ENCODE peak calls at places on chromosome 4, in ten cellular contexts. One of them, this sample, is unnamed. For H3K4me1, the result is how much of the 10 kb centered on the place peaks cover.

GRCh38 chr4:14000091-14000814 is 372.7 kb upstream of the BOD1L1 start:
- DNase-seq in thyroid gland: no peak
- DNase-seq in IMR-90: peak
- DNase-seq in upper lobe of left lung: no peak
- DNase-seq in A549: no peak
- DNase-seq in uterus: no peak
- DNase-seq in ovary: no peak
- DNase-seq in esophagus squamous epithelium: no peak
- DNase-seq in spleen: no peak
- DNase-seq in body of pancreas: no peak
- DNase-seq in this sample: no peak

GRCh38 chr4:145951931-145952330 is 13.3 kb upstream of the ZNF827 start:
- DNase-seq in thyroid gland: no peak
- DNase-seq in IMR-90: peak
- DNase-seq in upper lobe of left lung: no peak
- DNase-seq in A549: no peak
- DNase-seq in uterus: no peak
- DNase-seq in ovary: no peak
- DNase-seq in esophagus squamous epithelium: no peak
- DNase-seq in spleen: no peak
- DNase-seq in body of pancreas: no peak
- DNase-seq in this sample: peak

GRCh38 chr4:174789666-174790065 is 39.4 kb downstream of the GLRA3 start:
- DNase-seq in thyroid gland: no peak
- DNase-seq in IMR-90: no peak
- DNase-seq in upper lobe of left lung: no peak
- DNase-seq in A549: peak
- DNase-seq in uterus: no peak
- DNase-seq in ovary: no peak
- DNase-seq in esophagus squamous epithelium: no peak
- DNase-seq in spleen: no peak
- DNase-seq in body of pancreas: no peak
- DNase-seq in this sample: no peak

GRCh38 chr4:75653845-75654503 is 19.2 kb downstream of the G3BP2 start:
- DNase-seq in thyroid gland: no peak
- DNase-seq in IMR-90: peak
- DNase-seq in upper lobe of left lung: no peak
- DNase-seq in A549: peak
- DNase-seq in uterus: no peak
- DNase-seq in ovary: no peak
- DNase-seq in esophagus squamous epithelium: no peak
- DNase-seq in spleen: no peak
- DNase-seq in body of pancreas: no peak
- DNase-seq in this sample: no peak

GRCh38 chr4:184955116-184955515 is 63.2 kb upstream of the HELT start:
- DNase-seq in thyroid gland: no peak
- DNase-seq in IMR-90: no peak
- DNase-seq in upper lobe of left lung: no peak
- DNase-seq in A549: no peak
- DNase-seq in uterus: no peak
- DNase-seq in ovary: no peak
- DNase-seq in esophagus squamous epithelium: no peak
- DNase-seq in spleen: no peak
- DNase-seq in body of pancreas: no peak
- DNase-seq in this sample: no peak

GRCh38 chr4:133594246-133595207 is 445.4 kb downstream of the PCDH10 start:
- DNase-seq in thyroid gland: no peak
- DNase-seq in IMR-90: peak
- DNase-seq in upper lobe of left lung: no peak
- DNase-seq in A549: no peak
- DNase-seq in uterus: no peak
- DNase-seq in ovary: no peak
- DNase-seq in esophagus squamous epithelium: no peak
- DNase-seq in spleen: no peak
- DNase-seq in body of pancreas: no peak
- DNase-seq in this sample: no peak

GRCh38 chr4:170589597-170590191 is 499.9 kb upstream of the AADAT start:
- DNase-seq in thyroid gland: no peak
- DNase-seq in IMR-90: no peak
- DNase-seq in upper lobe of left lung: no peak
- DNase-seq in A549: peak
- DNase-seq in uterus: no peak
- DNase-seq in ovary: no peak
- DNase-seq in esophagus squamous epithelium: no peak
- DNase-seq in spleen: no peak
- DNase-seq in body of pancreas: no peak
- DNase-seq in this sample: no peak

GRCh38 chr4:24750106-24750505 is 45.3 kb upstream of the SOD3 start:
- DNase-seq in thyroid gland: no peak
- DNase-seq in IMR-90: no peak
- DNase-seq in upper lobe of left lung: no peak
- DNase-seq in A549: no peak
- DNase-seq in uterus: no peak
- DNase-seq in ovary: no peak
- DNase-seq in esophagus squamous epithelium: no peak
- DNase-seq in spleen: no peak
- DNase-seq in body of pancreas: no peak
- DNase-seq in this sample: no peak

GRCh38 chr4:40240040-40240653 is 43.3 kb downstream of the RHOH start:
- DNase-seq in thyroid gland: no peak
- DNase-seq in IMR-90: peak
- DNase-seq in upper lobe of left lung: no peak
- DNase-seq in A549: peak
- DNase-seq in uterus: no peak
- DNase-seq in ovary: no peak
- DNase-seq in esophagus squamous epithelium: no peak
- DNase-seq in spleen: no peak
- DNase-seq in body of pancreas: no peak
- DNase-seq in this sample: no peak

GRCh38 chr4:40238008-40238699 is 41.3 kb downstream of the RHOH start:
- DNase-seq in thyroid gland: no peak
- DNase-seq in IMR-90: no peak
- DNase-seq in upper lobe of left lung: no peak
- DNase-seq in A549: no peak
- DNase-seq in uterus: no peak
- DNase-seq in ovary: no peak
- DNase-seq in esophagus squamous epithelium: no peak
- DNase-seq in spleen: no peak
- DNase-seq in body of pancreas: no peak
- DNase-seq in this sample: no peak

GRCh38 chr4:40241936-40242590 is 45.2 kb downstream of the RHOH start:
- DNase-seq in thyroid gland: no peak
- DNase-seq in IMR-90: no peak
- DNase-seq in upper lobe of left lung: no peak
- DNase-seq in A549: no peak
- DNase-seq in uterus: no peak
- DNase-seq in ovary: no peak
- DNase-seq in esophagus squamous epithelium: no peak
- DNase-seq in spleen: no peak
- DNase-seq in body of pancreas: no peak
- DNase-seq in this sample: no peak

GRCh38 chr4:40241026-40241425 is 44.2 kb downstream of the RHOH start:
- DNase-seq in thyroid gland: no peak
- DNase-seq in IMR-90: no peak
- DNase-seq in upper lobe of left lung: no peak
- DNase-seq in A549: no peak
- DNase-seq in uterus: no peak
- DNase-seq in ovary: no peak
- DNase-seq in esophagus squamous epithelium: no peak
- DNase-seq in spleen: no peak
- DNase-seq in body of pancreas: no peak
- DNase-seq in this sample: no peak

DNA sequence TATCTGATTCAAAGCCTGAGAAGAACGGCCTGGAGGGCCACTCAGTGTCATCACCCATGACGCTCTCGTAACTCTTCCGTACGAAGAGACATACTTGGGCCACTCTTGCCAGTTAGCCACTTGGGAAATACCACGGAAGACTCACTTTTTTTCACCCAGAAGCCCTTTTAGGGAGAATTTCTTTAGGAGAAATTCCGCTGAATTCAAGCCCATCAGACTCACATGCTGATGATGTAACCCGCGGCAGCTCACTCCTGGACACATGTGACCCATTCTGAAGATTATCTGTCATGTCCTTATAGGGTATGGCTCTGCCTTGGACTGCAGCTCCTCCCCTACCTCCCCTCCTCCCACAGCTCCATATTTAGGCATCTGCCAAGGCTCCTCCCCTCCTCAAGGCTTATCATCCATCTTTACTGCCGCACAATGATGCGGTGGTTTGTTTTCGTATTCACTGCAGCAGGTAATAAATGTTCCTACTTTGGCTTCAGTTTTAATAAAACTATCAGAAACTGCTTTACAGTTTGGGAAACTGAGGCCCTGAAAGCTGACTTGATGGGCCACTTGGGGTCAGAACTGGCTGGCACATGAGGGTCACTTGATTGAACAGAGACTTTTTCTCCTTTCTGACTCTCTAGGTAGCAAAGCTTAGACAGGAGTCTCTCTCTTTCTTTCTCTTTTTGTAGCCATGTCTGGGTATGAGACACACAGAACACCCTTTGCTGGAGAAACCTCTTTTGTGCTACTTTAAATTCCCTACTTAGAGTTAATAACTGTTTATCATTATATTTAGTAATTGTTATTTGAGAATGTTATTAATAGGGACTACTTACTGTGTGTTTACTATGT is 42.1 kb downstream of the RHOH start:
- DNase-seq in thyroid gland: peak
- DNase-seq in IMR-90: no peak
- DNase-seq in upper lobe of left lung: peak
- DNase-seq in A549: peak
- DNase-seq in uterus: no peak
- DNase-seq in ovary: no peak
- DNase-seq in esophagus squamous epithelium: no peak
- DNase-seq in spleen: peak
- DNase-seq in body of pancreas: no peak
- DNase-seq in this sample: no peak
- TF ChIP-seq POLR2A in thyroid gland: no peak
- TF ChIP-seq POLR2A in IMR-90: no peak
- TF ChIP-seq POLR2A in upper lobe of left lung: no peak
- TF ChIP-seq POLR2A in A549: no peak
- TF ChIP-seq POLR2A in uterus: no peak
- TF ChIP-seq POLR2A in ovary: no peak
- TF ChIP-seq POLR2A in esophagus squamous epithelium: no peak
- TF ChIP-seq POLR2A in spleen: no peak
- TF ChIP-seq POLR2A in body of pancreas: no peak
- TF ChIP-seq POLR2A in this sample: no peak

GRCh38 chr4:118772149-118773081 is 63.5 kb downstream of the SEC24D start:
- DNase-seq in thyroid gland: no peak
- DNase-seq in IMR-90: peak
- DNase-seq in upper lobe of left lung: no peak
- DNase-seq in A549: peak
- DNase-seq in uterus: no peak
- DNase-seq in ovary: no peak
- DNase-seq in esophagus squamous epithelium: no peak
- DNase-seq in spleen: no peak
- DNase-seq in body of pancreas: no peak
- DNase-seq in this sample: no peak
- H3K4me1 ChIP-seq in thyroid gland: under half
- H3K4me1 ChIP-seq in IMR-90: under half
- H3K4me1 ChIP-seq in upper lobe of left lung: under half
- H3K4me1 ChIP-seq in A549: under half
- H3K4me1 ChIP-seq in uterus: under half
- H3K4me1 ChIP-seq in ovary: under half
- H3K4me1 ChIP-seq in esophagus squamous epithelium: under half
- H3K4me1 ChIP-seq in spleen: under half
- H3K4me1 ChIP-seq in body of pancreas: under half
- H3K4me1 ChIP-seq in this sample: half or more

GRCh38 chr4:69799337-69799736 is 38.9 kb upstream of the SULT1B1 start:
- DNase-seq in thyroid gland: no peak
- DNase-seq in IMR-90: no peak
- DNase-seq in upper lobe of left lung: no peak
- DNase-seq in A549: no peak
- DNase-seq in uterus: no peak
- DNase-seq in ovary: no peak
- DNase-seq in esophagus squamous epithelium: no peak
- DNase-seq in spleen: no peak
- DNase-seq in body of pancreas: no peak
- DNase-seq in this sample: no peak

DNA sequence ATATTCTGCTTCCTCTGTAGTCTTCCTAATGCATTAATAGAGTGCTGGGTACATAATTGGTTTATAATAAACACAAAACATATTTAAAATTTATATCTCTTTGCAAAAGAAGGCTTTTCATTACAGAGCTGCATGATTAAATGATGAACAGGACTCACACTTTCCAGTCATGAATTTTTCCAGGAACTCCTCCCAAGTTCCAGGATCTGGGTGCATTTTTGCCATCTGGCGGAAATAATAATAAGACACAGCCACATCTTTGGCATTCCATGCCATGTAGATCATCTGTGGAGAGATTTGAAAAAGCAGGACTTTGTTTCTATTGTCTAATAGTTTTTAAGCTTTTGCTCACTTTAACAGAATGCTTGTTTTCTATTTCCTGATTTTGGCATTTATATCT is 40.2 kb upstream of the SULT1B1 start:
- DNase-seq in thyroid gland: no peak
- DNase-seq in IMR-90: no peak
- DNase-seq in upper lobe of left lung: no peak
- DNase-seq in A549: no peak
- DNase-seq in uterus: no peak
- DNase-seq in ovary: no peak
- DNase-seq in esophagus squamous epithelium: no peak
- DNase-seq in spleen: no peak
- DNase-seq in body of pancreas: no peak
- DNase-seq in this sample: no peak
- TF ChIP-seq CTCF in thyroid gland: no peak
- TF ChIP-seq CTCF in IMR-90: no peak
- TF ChIP-seq CTCF in upper lobe of left lung: no peak
- TF ChIP-seq CTCF in A549: no peak
- TF ChIP-seq CTCF in uterus: no peak
- TF ChIP-seq CTCF in ovary: no peak
- TF ChIP-seq CTCF in esophagus squamous epithelium: no peak
- TF ChIP-seq CTCF in spleen: no peak
- TF ChIP-seq CTCF in body of pancreas: no peak
- TF ChIP-seq CTCF in this sample: no peak

DNA sequence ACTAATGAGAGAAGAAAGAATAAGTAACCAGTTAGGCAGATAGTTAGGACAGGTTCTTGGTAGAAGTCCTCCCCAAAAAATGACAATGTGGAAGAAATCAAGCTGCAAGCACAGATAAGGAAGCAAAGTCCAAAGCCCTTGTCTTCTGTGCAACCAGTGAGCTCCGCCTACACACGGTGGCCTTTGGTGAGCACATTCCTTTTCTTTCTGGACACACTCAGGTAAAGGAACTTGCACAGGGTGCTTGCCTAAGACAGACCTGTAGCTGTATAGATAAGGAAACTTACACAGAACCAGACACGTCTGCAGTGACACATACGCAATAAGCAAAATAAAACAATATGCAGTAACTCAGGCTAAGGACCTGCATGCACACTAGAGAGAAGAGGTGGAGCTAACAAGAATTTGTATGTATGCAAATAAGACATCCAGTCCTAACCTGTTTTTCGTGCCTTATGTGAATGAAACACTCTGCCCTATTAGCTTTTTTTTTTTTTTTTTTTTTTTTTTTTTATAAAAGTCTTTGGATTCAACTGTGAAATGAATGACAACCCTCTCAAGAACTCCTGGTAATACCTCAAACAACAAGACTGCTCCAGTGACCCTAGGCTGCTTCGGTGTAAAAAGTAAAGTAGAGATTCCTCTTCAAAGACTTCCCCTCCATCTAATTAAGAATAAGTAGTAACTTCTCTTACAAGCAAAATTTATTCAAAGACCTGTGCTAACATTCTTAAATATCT is 48.8 kb downstream of the UGT2B10 start:
- DNase-seq in thyroid gland: no peak
- DNase-seq in IMR-90: no peak
- DNase-seq in upper lobe of left lung: peak
- DNase-seq in A549: peak
- DNase-seq in uterus: no peak
- DNase-seq in ovary: no peak
- DNase-seq in esophagus squamous epithelium: no peak
- DNase-seq in spleen: no peak
- DNase-seq in body of pancreas: peak
- DNase-seq in this sample: no peak
- TF ChIP-seq POLR2A in thyroid gland: no peak
- TF ChIP-seq POLR2A in IMR-90: no peak
- TF ChIP-seq POLR2A in upper lobe of left lung: no peak
- TF ChIP-seq POLR2A in A549: no peak
- TF ChIP-seq POLR2A in uterus: no peak
- TF ChIP-seq POLR2A in ovary: no peak
- TF ChIP-seq POLR2A in esophagus squamous epithelium: no peak
- TF ChIP-seq POLR2A in spleen: no peak
- TF ChIP-seq POLR2A in body of pancreas: no peak
- TF ChIP-seq POLR2A in this sample: no peak